ENCODE peak calls at places on chromosome 5, in ten cellular contexts. One of them, this sample, is unnamed.

GRCh38 chr5:579211-579610 is 32.9 kb upstream of the CEP72 start:
- DNase-seq in NCI-H1092: no peak
- DNase-seq in mesendoderm: no peak
- DNase-seq in iris pigment epithelial cell: no peak
- DNase-seq in left colon: no peak
- DNase-seq in HuH-7: no peak
- DNase-seq in naive thymus-derived CD8-positive, alpha-beta T cell: no peak
- DNase-seq in amniotic epithelial cell: no peak
- DNase-seq in fibroblast of the conjunctiva: no peak
- DNase-seq in heart left ventricle: no peak
- DNase-seq in this sample: no peak

GRCh38 chr5:80181618-80182211 is 74.1 kb downstream of the SERINC5 start:
- DNase-seq in heart left ventricle: no peak
- DNase-seq in HuH-7: peak; percentile 37
- DNase-seq in mesendoderm: no peak
- DNase-seq in amniotic epithelial cell: peak; percentile 78
- DNase-seq in fibroblast of the conjunctiva: no peak
- DNase-seq in iris pigment epithelial cell: peak; percentile 24
- DNase-seq in left colon: peak; percentile 80
- DNase-seq in naive thymus-derived CD8-positive, alpha-beta T cell: peak; percentile 61
- DNase-seq in NCI-H1092: no peak
- DNase-seq in this sample: no peak

GRCh38 chr5:61327761-61328753 is 4.0 kb upstream of the ZSWIM6 start:
- DNase-seq in heart left ventricle: no peak
- DNase-seq in NCI-H1092: no peak
- DNase-seq in left colon: no peak
- DNase-seq in fibroblast of the conjunctiva: peak; percentile 82
- DNase-seq in amniotic epithelial cell: peak; percentile 90
- DNase-seq in iris pigment epithelial cell: peak; percentile 95
- DNase-seq in HuH-7: peak; percentile 45
- DNase-seq in naive thymus-derived CD8-positive, alpha-beta T cell: no peak
- DNase-seq in mesendoderm: peak; percentile 75
- DNase-seq in this sample: no peak

GRCh38 chr5:160463775-160464465 is 42.3 kb downstream of the PTTG1 start:
- DNase-seq in fibroblast of the conjunctiva: no peak
- DNase-seq in NCI-H1092: no peak
- DNase-seq in naive thymus-derived CD8-positive, alpha-beta T cell: no peak
- DNase-seq in left colon: no peak
- DNase-seq in heart left ventricle: no peak
- DNase-seq in mesendoderm: no peak
- DNase-seq in amniotic epithelial cell: peak; percentile 42
- DNase-seq in iris pigment epithelial cell: peak; percentile 90
- DNase-seq in HuH-7: peak; percentile 33
- DNase-seq in this sample: no peak

GRCh38 chr5:172870261-172870806 is 36.3 kb downstream of the ERGIC1 start:
- DNase-seq in fibroblast of the conjunctiva: peak; percentile 70
- DNase-seq in heart left ventricle: peak; percentile 76
- DNase-seq in NCI-H1092: no peak
- DNase-seq in iris pigment epithelial cell: peak; percentile 98
- DNase-seq in naive thymus-derived CD8-positive, alpha-beta T cell: no peak
- DNase-seq in left colon: no peak
- DNase-seq in amniotic epithelial cell: peak; percentile 92
- DNase-seq in mesendoderm: no peak
- DNase-seq in HuH-7: no peak
- DNase-seq in this sample: peak; percentile 56

GRCh38 chr5:169945831-169946261 is 34.4 kb downstream of the INSYN2B start:
- DNase-seq in NCI-H1092: peak; percentile 49
- DNase-seq in left colon: no peak
- DNase-seq in amniotic epithelial cell: peak; percentile 87
- DNase-seq in mesendoderm: peak; percentile 52
- DNase-seq in fibroblast of the conjunctiva: peak; percentile 81
- DNase-seq in iris pigment epithelial cell: peak; percentile 87
- DNase-seq in heart left ventricle: peak; percentile 29
- DNase-seq in naive thymus-derived CD8-positive, alpha-beta T cell: no peak
- DNase-seq in HuH-7: no peak
- DNase-seq in this sample: peak; percentile 55

GRCh38 chr5:90709323-90710148 is 150.9 kb downstream of the ADGRV1 start:
- DNase-seq in mesendoderm: peak; percentile 73
- DNase-seq in left colon: peak; percentile 48
- DNase-seq in heart left ventricle: no peak
- DNase-seq in iris pigment epithelial cell: peak; percentile 54
- DNase-seq in fibroblast of the conjunctiva: peak; percentile 13
- DNase-seq in NCI-H1092: peak; percentile 4
- DNase-seq in naive thymus-derived CD8-positive, alpha-beta T cell: no peak
- DNase-seq in amniotic epithelial cell: peak; percentile 24
- DNase-seq in HuH-7: peak; percentile 52
- DNase-seq in this sample: no peak

GRCh38 chr5:180688326-180689070 is 39.1 kb upstream of the FLT4 start:
- DNase-seq in amniotic epithelial cell: peak; percentile 8
- DNase-seq in naive thymus-derived CD8-positive, alpha-beta T cell: no peak
- DNase-seq in iris pigment epithelial cell: no peak
- DNase-seq in fibroblast of the conjunctiva: no peak
- DNase-seq in left colon: no peak
- DNase-seq in HuH-7: no peak
- DNase-seq in mesendoderm: no peak
- DNase-seq in heart left ventricle: no peak
- DNase-seq in NCI-H1092: no peak
- DNase-seq in this sample: no peak

GRCh38 chr5:148791334-148791667 is 35.1 kb upstream of the ADRB2 start:
- DNase-seq in iris pigment epithelial cell: peak; percentile 59
- DNase-seq in left colon: no peak
- DNase-seq in mesendoderm: no peak
- DNase-seq in heart left ventricle: no peak
- DNase-seq in fibroblast of the conjunctiva: no peak
- DNase-seq in HuH-7: no peak
- DNase-seq in NCI-H1092: no peak
- DNase-seq in amniotic epithelial cell: peak; percentile 64
- DNase-seq in naive thymus-derived CD8-positive, alpha-beta T cell: no peak
- DNase-seq in this sample: no peak

GRCh38 chr5:62268239-62268638 is 37.8 kb upstream of the KIF2A start:
- DNase-seq in NCI-H1092: no peak
- DNase-seq in mesendoderm: no peak
- DNase-seq in iris pigment epithelial cell: no peak
- DNase-seq in amniotic epithelial cell: peak; percentile 4
- DNase-seq in fibroblast of the conjunctiva: no peak
- DNase-seq in left colon: no peak
- DNase-seq in naive thymus-derived CD8-positive, alpha-beta T cell: no peak
- DNase-seq in HuH-7: peak; percentile 55
- DNase-seq in heart left ventricle: no peak
- DNase-seq in this sample: no peak

This sample was measured in Right ventricle myocardium superior.